ENCODE peak calls at places on chromosomes 4 and X, in four cellular contexts. C, Z, R and N are unnamed samples.

GRCh38 chr4:79964715-79965345 is 108.2 kb downstream of the ANTXR2 start:
- DNase-seq in R (no peak), C (no peak), Z (no peak), N (no peak)

GRCh38 chr4:185534850-185535761 is at the start of gene PDLIM3:
- DNase-seq in Z (peak; percentile 20), R (peak; percentile 1), C (peak; percentile 91), N (no peak)

GRCh38 chr4:137621056-137621455 is 88.8 kb upstream of the PCDH18 start:
- DNase-seq in C (no peak), R (peak; percentile 55), Z (no peak), N (no peak)

GRCh38 chrX:44891642-44892041 is 18.7 kb downstream of the KDM6A start:
- DNase-seq in R (no peak), Z (no peak), C (no peak), N (no peak)

GRCh38 chrX:42415636-42416035 is 362.3 kb downstream of the PPP1R2C start:
- DNase-seq in C (no peak), R (no peak), Z (no peak), N (no peak)

GRCh38 chr4:40475609-40476008 is 140.5 kb downstream of the CHRNA9 start:
- DNase-seq in C (no peak), R (peak; percentile 25), Z (no peak), N (no peak)

GRCh38 chrX:109685656-109686078 is 47.4 kb downstream of the ACSL4 start:
- DNase-seq in C (no peak), Z (no peak), R (no peak), N (no peak)

GRCh38 chr4:48028654-48029053 is 12.1 kb downstream of the NIPAL1 start:
- DNase-seq in R (no peak), C (no peak), Z (no peak), N (no peak)

GRCh38 chr4:87011340-87012034 is 76.7 kb downstream of the AFF1 start:
- DNase-seq in Z (no peak), R (no peak), C (no peak), N (no peak)

GRCh38 chr4:170853422-170854021 is 763.8 kb upstream of the AADAT start:
- DNase-seq in Z (peak; percentile 7), R (peak; percentile 38), C (peak; percentile 55), N (no peak)

GRCh38 chr4:156606444-156607197 is 365.0 kb downstream of the PDGFC start:
- DNase-seq in Z (no peak), R (no peak), C (no peak), N (no peak)

GRCh38 chr4:76216975-76217814 is 3.6 kb upstream of the SCARB2 start:
- DNase-seq in C (no peak), Z (no peak), R (peak; percentile 7), N (no peak)

GRCh38 chr4:147003956-147004580 is 58.4 kb upstream of the TTC29 start:
- DNase-seq in C (no peak), Z (no peak), R (no peak), N (no peak)